ENCODE peak calls at places on chromosomes 1 and 21, in nine cellular contexts. H, F, L, P, Q, B, Y, Z and T are unnamed samples. For H3K4me1 and H3K9me3, the result is how much of the 10 kb centered on the place peaks cover.

GRCh38 chr1:228333739-228334115 is 72.9 kb downstream of the TRIM11 start:
- DNase-seq in H (peak), F (no peak), L (no peak), P (peak), Q (no peak), B (no peak), Y (no peak), Z (no peak), T (no peak)

GRCh38 chr1:29861446-29861845 is 625.1 kb downstream of the PTPRU start:
- DNase-seq in H (no peak), F (no peak), L (no peak), P (no peak), Q (no peak), B (no peak), Y (no peak), Z (no peak), T (no peak)

GRCh38 chr1:24459551-24460266 is 42.9 kb upstream of the RCAN3 start:
- DNase-seq in H (no peak), F (no peak), L (no peak), P (no peak), Q (no peak), B (no peak), Y (no peak), Z (no peak), T (no peak)

GRCh38 chr1:229882621-229883020 is 184.4 kb upstream of the GALNT2 start:
- DNase-seq in H (no peak), F (no peak), L (no peak), P (no peak), Q (no peak), B (no peak), Y (no peak), Z (no peak), T (no peak)

GRCh38 chr1:179228783-179229213 is 679 bp downstream of the ABL2 start:
- DNase-seq in H (peak), F (peak), L (peak), P (peak), Q (peak), B (peak), Y (peak), Z (peak), T (peak)

GRCh38 chr1:198361373-198361772 is 179.1 kb downstream of the ATP6V1G3 start:
- DNase-seq in H (no peak), F (no peak), L (no peak), P (no peak), Q (no peak), B (no peak), Y (no peak), Z (no peak), T (no peak)

GRCh38 chr1:32339363-32339978 is 3.4 kb upstream of the MARCKSL1 start:
- DNase-seq in H (no peak), F (no peak), L (no peak), P (no peak), Q (no peak), B (no peak), Y (no peak), Z (no peak), T (no peak)

GRCh38 chr1:109636201-109636952 is 16.7 kb downstream of the AMPD2 start:
- DNase-seq in H (no peak), F (no peak), L (no peak), P (no peak), Q (no peak), B (no peak), Y (no peak), Z (no peak), T (no peak)

GRCh38 chr21:46207920-46208571 is 20.5 kb downstream of the LSS start:
- DNase-seq in H (no peak), F (no peak), L (no peak), P (no peak), Q (no peak), B (no peak), Y (no peak), Z (no peak), T (no peak)

GRCh38 chr1:161261859-161262225 is 3.3 kb downstream of the PCP4L1 start:
- DNase-seq in H (no peak), F (no peak), L (no peak), P (no peak), Q (no peak), B (no peak), Y (no peak), Z (no peak), T (no peak)

GRCh38 chr1:240189386-240189989 is 97.8 kb downstream of the FMN2 start:
- DNase-seq in H (no peak), F (peak), L (no peak), P (no peak), Q (no peak), B (no peak), Y (no peak), Z (no peak), T (peak)

GRCh38 chr21:15274701-15275255 is 210.0 kb upstream of the NRIP1 start:
- DNase-seq in H (no peak), F (no peak), L (no peak), P (no peak), Q (no peak), B (no peak), Y (no peak), Z (no peak), T (no peak)

GRCh38 chr1:225347123-225347683 is 80.6 kb downstream of the LBR start:
- DNase-seq in H (no peak), F (no peak), L (no peak), P (no peak), Q (no peak), B (no peak), Y (no peak), Z (no peak), T (no peak)

GRCh38 chr1:162835157-162835899 is 25.6 kb downstream of the CCDC190 start:
- DNase-seq in H (no peak), F (no peak), L (no peak), P (no peak), Q (no peak), B (no peak), Y (no peak), Z (no peak), T (no peak)

GRCh38 chr1:7366955-7367665 is 404.0 kb upstream of the VAMP3 start:
- DNase-seq in H (peak), F (no peak), L (no peak), P (no peak), Q (peak), B (no peak), Y (no peak), Z (peak), T (no peak)

GRCh38 chr1:226083303-226084101 is 21.0 kb downstream of the H3-3A start:
- DNase-seq in H (peak), F (peak), L (peak), P (peak), Q (peak), B (peak), Y (peak), Z (peak), T (peak)

GRCh38 chr1:220895412-220895946 is 16.2 kb downstream of the HLX start:
- DNase-seq in H (no peak), F (no peak), L (no peak), P (no peak), Q (no peak), B (no peak), Y (no peak), Z (no peak), T (no peak)

DNA sequence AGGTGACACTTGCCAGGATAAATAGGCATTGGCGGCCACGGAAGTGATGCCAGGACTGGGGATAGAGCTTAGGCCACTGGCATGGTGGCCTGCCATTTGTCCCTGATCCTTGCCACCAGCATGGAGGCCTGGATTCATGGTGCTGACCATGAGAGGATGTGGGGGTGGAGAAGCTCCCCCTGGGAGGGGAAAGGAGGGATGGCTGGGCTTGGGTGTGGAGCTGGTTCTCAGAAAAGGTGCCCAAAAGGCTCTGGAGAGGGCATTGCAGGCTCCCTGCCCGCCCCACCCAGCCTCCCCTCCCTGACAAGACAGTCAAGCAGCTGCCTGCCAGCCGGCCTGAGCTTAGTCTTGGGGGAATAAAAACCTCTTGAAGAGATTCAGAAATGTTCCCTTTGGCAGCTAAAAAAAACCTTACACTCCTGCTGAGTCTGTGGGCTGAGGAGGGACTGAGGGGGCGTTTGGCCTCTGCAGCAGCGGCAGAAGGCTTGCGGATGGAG is 117.8 kb upstream of the IPO9 start:
- DNase-seq in H (no peak), F (no peak), L (peak), P (no peak), Q (no peak), B (no peak), Y (no peak), Z (peak), T (no peak)
- H3K4me1 ChIP-seq in H (half or more), F (half or more), L (under half), P (under half), Q (half or more), B (under half), Y (under half), Z (half or more), T (under half)

GRCh38 chr21:20270365-20271055 is 727.7 kb upstream of the NCAM2 start:
- DNase-seq in H (no peak), F (no peak), L (no peak), P (no peak), Q (no peak), B (no peak), Y (no peak), Z (no peak), T (no peak)
- H3K9me3 ChIP-seq in H (under half), F (under half), L (under half), P (under half), Q (under half), B (under half), Y (under half), Z (under half), T (under half)

DNA sequence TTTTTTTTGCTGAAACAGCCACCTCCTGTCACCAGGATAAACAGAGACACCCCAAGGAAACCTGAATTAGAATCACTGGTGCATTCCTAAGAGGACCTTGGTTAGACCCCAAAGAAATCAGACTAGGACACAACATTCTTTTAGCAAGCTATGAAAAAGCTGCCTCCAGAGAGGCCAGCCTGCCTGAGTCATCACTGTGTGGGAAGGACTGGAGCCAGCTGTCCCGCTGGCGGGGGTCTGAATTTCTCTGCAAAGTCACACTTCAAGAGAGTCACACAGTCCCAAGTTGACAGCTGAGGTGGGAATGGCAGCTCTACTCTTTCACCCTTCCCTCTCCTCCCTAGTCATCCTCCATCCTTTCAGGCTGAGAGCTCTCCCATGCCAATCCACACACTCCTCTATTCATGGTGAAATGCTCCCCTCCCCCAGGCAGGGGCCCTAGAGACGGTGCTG is 405.0 kb upstream of the POU3F1 start:
- DNase-seq in H (no peak), F (no peak), L (no peak), P (no peak), Q (no peak), B (no peak), Y (no peak), Z (no peak), T (no peak)
- H3K27ac ChIP-seq in H (no peak), F (no peak), L (no peak), P (no peak), Q (no peak), B (no peak), Y (no peak), Z (no peak), T (no peak)

DNA sequence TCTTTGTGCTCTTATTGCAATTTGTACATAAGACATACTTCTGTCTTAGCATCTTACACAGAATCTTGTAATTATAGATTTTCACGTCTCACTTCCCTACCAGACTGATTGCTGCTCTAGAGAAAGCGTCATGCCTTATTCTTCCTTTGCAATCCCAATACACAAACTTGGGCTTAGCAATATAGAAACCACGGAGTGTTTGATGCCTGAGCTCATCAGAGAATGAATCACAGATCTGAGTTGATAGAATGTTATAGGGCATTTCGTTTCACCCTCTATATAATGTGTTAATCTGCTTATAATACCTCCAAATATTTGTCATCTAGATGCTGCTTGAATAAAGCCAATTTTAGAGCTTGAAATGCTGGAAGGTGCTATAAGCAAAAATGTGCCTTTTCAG is 6.6 kb downstream of the FMO1 start:
- DNase-seq in H (no peak), F (no peak), L (no peak), P (no peak), Q (no peak), B (no peak), Y (no peak), Z (no peak), T (no peak)
- H3K4me1 ChIP-seq in H (under half), F (under half), L (under half), P (under half), Q (under half), B (under half), Y (under half), Z (under half), T (under half)